ENCODE peak calls at places on chromosomes 7 and 10, in four cellular contexts. Q is HCT116, A is heart left ventricle, X is A549. I is an unnamed sample.

GRCh38 chr10:99374526-99374925 is 45.4 kb downstream of the CNNM1 start:
- DNase-seq in Q (no peak), A (no peak), X (no peak), I (no peak)

GRCh38 chr10:102583435-102584417 is 60.6 kb upstream of the TRIM8 start:
- DNase-seq in Q (peak), A (peak), X (peak), I (peak)

GRCh38 chr7:155348806-155349205 is 51.1 kb downstream of the INSIG1 start:
- DNase-seq in Q (no peak), A (no peak), X (no peak), I (no peak)

GRCh38 chr10:69969961-69970360 is 82.7 kb upstream of the MACROH2A2 start:
- DNase-seq in Q (no peak), A (no peak), X (no peak), I (no peak)

GRCh38 chr10:132862485-132863420 is 76.8 kb upstream of the NKX6-2 start:
- DNase-seq in Q (no peak), A (no peak), X (no peak), I (no peak)

GRCh38 chr10:66746246-66746645 is 179.6 kb upstream of the LRRTM3 start:
- DNase-seq in Q (no peak), A (no peak), X (no peak), I (no peak)

GRCh38 chr10:123380491-123381085 is 226.4 kb downstream of the BUB3 start:
- DNase-seq in Q (no peak), A (no peak), X (peak), I (no peak)

GRCh38 chr7:81705206-81705605 is 64.6 kb downstream of the HGF start:
- DNase-seq in Q (no peak), A (no peak), X (no peak), I (no peak)

GRCh38 chr10:69899727-69900595 is 98.3 kb downstream of the COL13A1 start:
- DNase-seq in Q (no peak), A (no peak), X (no peak), I (no peak)

GRCh38 chr7:123155571-123155970 is 44.2 kb downstream of the SLC13A1 start:
- DNase-seq in Q (no peak), A (no peak), X (no peak), I (no peak)

GRCh38 chr7:131555565-131556054 is 818 bp downstream of the PODXL start:
- DNase-seq in Q (no peak), A (no peak), X (no peak), I (no peak)

GRCh38 chr10:133270204-133270603 is 6.5 kb downstream of the ADAM8 start:
- DNase-seq in Q (no peak), A (no peak), X (no peak), I (no peak)

GRCh38 chr7:147432068-147432467 is 1158.5 kb upstream of the C7orf33 start:
- DNase-seq in Q (no peak), A (no peak), X (no peak), I (peak)

GRCh38 chr10:78510566-78511323 is 477.1 kb downstream of the RPS24 start:
- DNase-seq in Q (no peak), A (no peak), X (no peak), I (no peak)

GRCh38 chr7:99248391-99249067 is 24.1 kb upstream of the MYH16 start:
- DNase-seq in Q (no peak), A (no peak), X (no peak), I (no peak)

GRCh38 chr10:47348138-47348651 is at the start of gene RBP3:
- DNase-seq in Q (no peak), A (no peak), X (no peak), I (no peak)

GRCh38 chr7:93194368-93194767 is 31.9 kb downstream of the HEPACAM2 start:
- DNase-seq in Q (no peak), A (no peak), X (no peak), I (no peak)

GRCh38 chr7:149856-150636 is 42.3 kb upstream of the FAM20C start:
- DNase-seq in Q (no peak), A (peak), X (no peak), I (peak)

GRCh38 chr10:110985497-110986270 is 66.3 kb downstream of the SHOC2 start:
- DNase-seq in Q (no peak), A (no peak), X (no peak), I (no peak)

GRCh38 chr10:90306187-90306586 is 551.7 kb downstream of the HTR7 start:
- DNase-seq in Q (peak), A (no peak), X (no peak), I (no peak)

GRCh38 chr7:51256916-51257315 is 59.7 kb downstream of the COBL start:
- DNase-seq in Q (no peak), A (no peak), X (no peak), I (no peak)

GRCh38 chr7:81506609-81507008 is 263.2 kb downstream of the HGF start:
- DNase-seq in Q (no peak), A (no peak), X (no peak), I (no peak)

GRCh38 chr7:155643804-155644177 is 670 bp upstream of the RBM33 start:
- DNase-seq in Q (no peak), A (no peak), X (peak), I (no peak)

GRCh38 chr7:106283831-106284515 is 810 bp downstream of the NAMPT start:
- DNase-seq in Q (no peak), A (peak), X (no peak), I (peak)

GRCh38 chr10:27252267-27253000 is 11.8 kb upstream of the ACBD5 start:
- DNase-seq in Q (no peak), A (peak), X (peak), I (peak)

GRCh38 chr10:27626821-27627359 is 118.7 kb downstream of the MKX start:
- DNase-seq in Q (no peak), A (no peak), X (no peak), I (no peak)

GRCh38 chr7:46129831-46130230 is 208.8 kb upstream of the IGFBP3 start:
- DNase-seq in Q (no peak), A (no peak), X (no peak), I (peak)

GRCh38 chr7:140533394-140533872 is 54.1 kb upstream of the MKRN1 start:
- DNase-seq in Q (no peak), A (peak), X (no peak), I (no peak)

GRCh38 chr10:71575934-71576801 is 143.4 kb downstream of the C10orf105 start:
- DNase-seq in Q (no peak), A (no peak), X (no peak), I (no peak)

GRCh38 chr10:92847185-92847864 is 995 bp upstream of the EXOC6 start:
- DNase-seq in Q (no peak), A (no peak), X (no peak), I (no peak)

GRCh38 chr7:40493609-40494041 is 358.8 kb downstream of the SUGCT start:
- DNase-seq in Q (no peak), A (no peak), X (no peak), I (no peak)

GRCh38 chr7:17274551-17275245 is 23.8 kb upstream of the AHR start:
- DNase-seq in Q (no peak), A (no peak), X (no peak), I (no peak)

GRCh38 chr7:250523-250922 is 39.4 kb upstream of the FOXL3 start:
- DNase-seq in Q (no peak), A (no peak), X (no peak), I (no peak)

GRCh38 chr10:114340816-114341215 is 63.5 kb downstream of the AFAP1L2 start:
- DNase-seq in Q (no peak), A (no peak), X (no peak), I (no peak)

GRCh38 chr10:77325233-77325537 is 312.4 kb downstream of the KCNMA1 start:
- DNase-seq in Q (no peak), A (no peak), X (no peak), I (no peak)

GRCh38 chr7:142866361-142867096 is 11.7 kb downstream of the EPHB6 start:
- DNase-seq in Q (no peak), A (no peak), X (peak), I (peak)

GRCh38 chr10:96124230-96125141 is 5.6 kb upstream of the ZNF518A start:
- DNase-seq in Q (peak), A (no peak), X (peak), I (peak)
- TF ChIP-seq POLR2A in Q (peak), A (no peak), X (peak), I (no peak)

GRCh38 chr10:75410135-75410787 is 8.7 kb upstream of the ZNF503 start:
- DNase-seq in Q (no peak), A (peak), X (no peak), I (no peak)

GRCh38 chr10:75407716-75408511 is 6.3 kb upstream of the ZNF503 start:
- DNase-seq in Q (no peak), A (peak), X (no peak), I (no peak)

GRCh38 chr10:75407296-75407715 is 5.7 kb upstream of the ZNF503 start:
- DNase-seq in Q (no peak), A (peak), X (no peak), I (no peak)

GRCh38 chr10:75408512-75408881 is 6.9 kb upstream of the ZNF503 start:
- DNase-seq in Q (no peak), A (no peak), X (peak), I (no peak)

DNA sequence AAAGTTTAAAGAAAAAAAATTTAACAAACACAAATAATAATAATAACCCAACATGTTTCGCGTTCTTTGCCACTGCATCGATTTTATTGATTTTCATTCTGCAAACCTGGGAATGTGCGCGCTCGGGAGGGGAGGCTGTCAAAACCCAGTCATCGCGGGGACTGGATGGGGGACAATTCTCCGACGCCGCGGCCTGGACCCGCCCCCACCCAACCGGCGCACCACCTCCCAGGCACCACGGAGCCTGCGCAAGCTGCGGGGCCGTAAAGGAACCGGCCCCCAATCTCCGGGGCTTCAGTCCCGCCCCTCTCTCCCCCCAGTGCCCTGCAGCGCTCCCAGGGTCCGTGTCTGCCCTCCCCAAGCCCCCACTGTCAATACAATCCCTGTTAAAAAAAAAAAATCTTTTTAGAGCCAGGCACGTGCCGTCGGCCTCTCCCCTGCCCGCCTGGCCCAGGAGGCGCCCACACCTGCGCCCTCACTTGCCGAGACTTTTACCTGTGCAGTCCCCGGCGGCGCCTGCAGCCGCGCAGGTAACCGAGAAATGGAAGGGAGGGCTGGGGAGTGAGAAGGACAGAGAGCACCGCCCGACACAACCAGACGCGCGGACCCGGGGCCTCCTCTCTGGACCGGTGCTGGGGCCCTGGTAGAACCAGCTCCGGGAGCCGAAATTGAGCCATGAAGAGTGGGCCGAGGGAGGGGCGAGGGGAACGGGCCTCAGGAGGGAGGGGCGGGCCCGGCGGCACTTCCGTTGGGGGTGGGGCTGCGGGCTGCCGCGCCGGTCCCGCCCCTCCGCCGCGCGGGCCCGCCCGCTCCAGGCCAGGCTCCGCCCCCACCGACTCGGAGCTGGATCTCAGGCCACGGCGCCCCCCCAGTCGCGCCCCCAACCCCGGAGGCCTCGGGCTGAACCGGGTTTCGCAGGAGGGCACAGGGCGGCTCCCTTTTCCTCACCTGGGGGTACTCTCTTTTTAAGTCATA is 7.6 kb upstream of the ZNF503 start:
- DNase-seq in Q (no peak), A (peak), X (peak), I (peak)
- TF ChIP-seq POLR2A in Q (no peak), A (no peak), X (no peak), I (no peak)

GRCh38 chr7:22885824-22886255 is 63.2 kb upstream of the TOMM7 start:
- DNase-seq in Q (no peak), A (no peak), X (no peak), I (no peak)
- TF ChIP-seq POLR2A in Q (no peak), A (no peak), X (no peak), I (no peak)

GRCh38 chr7:1853619-1854520 is 183.8 kb downstream of the ELFN1 start:
- DNase-seq in Q (no peak), A (no peak), X (no peak), I (peak)
- TF ChIP-seq POLR2A in Q (no peak), A (no peak), X (no peak), I (no peak)